ENCODE peak calls at places on chromosomes 3 and 15, in five cellular contexts. I is KBM-7; D is activated CD8-positive, alpha-beta memory T cell treated with anti-CD3 and anti-CD28 coated beads for 24 hours; C is naive thymus-derived CD8-positive, alpha-beta T cell; S is midbrain. J is an unnamed sample.

GRCh38 chr3:52636673-52637072 is 49.0 kb downstream of the PBRM1 start:
- DNase-seq in I (peak; percentile 3), S (no peak), C (no peak), D (no peak), J (no peak)

GRCh38 chr3:71087109-71088018 is 496.2 kb downstream of the FOXP1 start:
- DNase-seq in C (peak; percentile 63), S (no peak), D (peak; percentile 75), I (no peak), J (no peak)

GRCh38 chr3:68468695-68469375 is 463.5 kb downstream of the TAFA4 start:
- DNase-seq in C (no peak), S (no peak), D (no peak), I (no peak), J (no peak)

GRCh38 chr3:67018789-67019525 is 20.9 kb downstream of the KBTBD8 start:
- DNase-seq in C (no peak), S (no peak), I (no peak), D (no peak), J (no peak)

GRCh38 chr3:183818706-183819624 is 6.4 kb downstream of the MAP6D1 start:
- DNase-seq in S (peak; percentile 96), I (no peak), D (no peak), C (no peak), J (no peak)

GRCh38 chr3:129595544-129596193 is 10.8 kb downstream of the PLXND1 start:
- DNase-seq in I (no peak), C (no peak), D (no peak), S (no peak), J (no peak)

GRCh38 chr3:186425788-186426730 is 64.0 kb upstream of the DGKG start:
- DNase-seq in I (no peak), D (no peak), S (no peak), C (no peak), J (no peak)

GRCh38 chr3:34683851-34684250 is 885.4 kb downstream of the PDCD6IP start:
- DNase-seq in S (peak; percentile 6), D (no peak), I (peak; percentile 63), C (peak; percentile 23), J (peak; percentile 58)

GRCh38 chr15:98599911-98600685 is 48.2 kb upstream of the IGF1R start:
- DNase-seq in D (peak; percentile 73), C (peak; percentile 41), I (no peak), S (no peak), J (peak; percentile 55)

GRCh38 chr3:69896095-69896494 is 103.4 kb upstream of the SAMMSON start:
- DNase-seq in C (no peak), I (no peak), D (no peak), S (peak; percentile 7), J (no peak)

GRCh38 chr3:194194757-194195086 is 58.8 kb downstream of the HES1 start:
- DNase-seq in C (no peak), S (no peak), I (peak; percentile 32), D (no peak), J (no peak)

GRCh38 chr3:57815034-57815433 is 58.9 kb downstream of the SLMAP start:
- DNase-seq in D (no peak), I (no peak), S (no peak), C (peak; percentile 40), J (no peak)

GRCh38 chr3:183233986-183234385 is 19.1 kb upstream of the B3GNT5 start:
- DNase-seq in I (no peak), S (no peak), D (no peak), C (no peak), J (no peak)

GRCh38 chr3:142844339-142844977 is 44.4 kb downstream of the PCOLCE2 start:
- DNase-seq in I (peak; percentile 39), C (no peak), S (no peak), D (no peak), J (no peak)

GRCh38 chr3:39208463-39209055 is 16.2 kb upstream of the XIRP1 start:
- DNase-seq in S (peak; percentile 64), C (peak; percentile 26), I (peak; percentile 70), D (no peak), J (no peak)

GRCh38 chr3:150747909-150748568 is 14.9 kb downstream of the SIAH2 start:
- DNase-seq in S (no peak), D (no peak), I (no peak), C (no peak), J (no peak)

GRCh38 chr3:140152851-140153640 is 218.1 kb downstream of the CLSTN2 start:
- DNase-seq in C (no peak), I (no peak), D (no peak), S (peak; percentile 34), J (no peak)

GRCh38 chr15:80161473-80162016 is 8.7 kb downstream of the FAH start:
- DNase-seq in I (no peak), C (no peak), D (no peak), S (no peak), J (no peak)

GRCh38 chr15:41581110-41581509 is 22.1 kb downstream of the TYRO3 start:
- DNase-seq in S (no peak), D (no peak), I (peak; percentile 16), C (no peak), J (no peak)

GRCh38 chr3:153096611-153097200 is 65.3 kb upstream of the RAP2B start:
- DNase-seq in I (no peak), D (no peak), S (no peak), C (no peak), J (no peak)

GRCh38 chr3:43794776-43795175 is 104.0 kb downstream of the ABHD5 start:
- DNase-seq in I (no peak), D (no peak), C (no peak), S (no peak), J (no peak)

GRCh38 chr3:112090899-112091586 is 4.9 kb downstream of the C3orf52 start:
- DNase-seq in S (no peak), D (no peak), I (no peak), C (no peak), J (no peak)

GRCh38 chr15:46921906-46922305 is 795.4 kb upstream of the SEMA6D start:
- DNase-seq in S (no peak), I (no peak), C (no peak), D (no peak), J (no peak)

GRCh38 chr3:74844428-74844827 is 230.0 kb upstream of the CNTN3 start:
- DNase-seq in I (no peak), D (no peak), C (no peak), S (no peak), J (no peak)

GRCh38 chr3:12774619-12775018 is 15.6 kb upstream of the TMEM40 start:
- DNase-seq in D (no peak), S (no peak), C (no peak), I (no peak), J (no peak)

GRCh38 chr3:40877651-40878463 is 321.4 kb upstream of the CTNNB1 start:
- DNase-seq in D (no peak), C (no peak), S (peak; percentile 82), I (no peak), J (peak; percentile 78)

J was measured in left lobe of liver.